ENCODE peak calls at places on chromosomes 5 and 9, in seven cellular contexts. One of them, this sample, is unnamed.

GRCh38 chr9:89655047-89655989 is 50.5 kb downstream of the GADD45G start:
- DNase-seq in stomach: no peak
- DNase-seq in esophagus squamous epithelium: no peak
- DNase-seq in transverse colon: no peak
- DNase-seq in IMR-90: no peak
- DNase-seq in uterus: no peak
- DNase-seq in adrenal gland: peak
- DNase-seq in this sample: no peak

GRCh38 chr5:71830626-71831539 is 111.8 kb downstream of the CARTPT start:
- DNase-seq in adrenal gland: peak
- DNase-seq in IMR-90: peak
- DNase-seq in transverse colon: peak
- DNase-seq in uterus: peak
- DNase-seq in esophagus squamous epithelium: no peak
- DNase-seq in stomach: peak
- DNase-seq in this sample: peak

GRCh38 chr9:94985649-94986048 is 259.1 kb downstream of the AOPEP start:
- DNase-seq in uterus: no peak
- DNase-seq in adrenal gland: no peak
- DNase-seq in stomach: no peak
- DNase-seq in IMR-90: no peak
- DNase-seq in esophagus squamous epithelium: no peak
- DNase-seq in transverse colon: no peak
- DNase-seq in this sample: no peak

GRCh38 chr5:169723103-169723831 is 86.2 kb downstream of the DOCK2 start:
- DNase-seq in uterus: no peak
- DNase-seq in adrenal gland: no peak
- DNase-seq in IMR-90: no peak
- DNase-seq in stomach: no peak
- DNase-seq in transverse colon: peak
- DNase-seq in esophagus squamous epithelium: no peak
- DNase-seq in this sample: no peak

GRCh38 chr5:6362846-6363245 is 15.5 kb downstream of the MED10 start:
- DNase-seq in stomach: peak
- DNase-seq in uterus: no peak
- DNase-seq in adrenal gland: no peak
- DNase-seq in esophagus squamous epithelium: no peak
- DNase-seq in transverse colon: no peak
- DNase-seq in IMR-90: no peak
- DNase-seq in this sample: no peak

GRCh38 chr5:165573445-165573844 is 2068.0 kb downstream of the MAT2B start:
- DNase-seq in adrenal gland: no peak
- DNase-seq in IMR-90: peak
- DNase-seq in stomach: no peak
- DNase-seq in transverse colon: no peak
- DNase-seq in esophagus squamous epithelium: no peak
- DNase-seq in uterus: no peak
- DNase-seq in this sample: no peak

GRCh38 chr5:37668524-37669047 is 171.3 kb downstream of the GDNF start:
- DNase-seq in adrenal gland: peak
- DNase-seq in esophagus squamous epithelium: no peak
- DNase-seq in uterus: peak
- DNase-seq in stomach: peak
- DNase-seq in IMR-90: peak
- DNase-seq in transverse colon: peak
- DNase-seq in this sample: no peak

GRCh38 chr5:56269216-56269927 is 36.2 kb upstream of the ANKRD55 start:
- DNase-seq in esophagus squamous epithelium: no peak
- DNase-seq in transverse colon: no peak
- DNase-seq in adrenal gland: peak
- DNase-seq in IMR-90: peak
- DNase-seq in uterus: peak
- DNase-seq in stomach: no peak
- DNase-seq in this sample: no peak

GRCh38 chr9:84823426-84824271 is 154.1 kb downstream of the NTRK2 start:
- DNase-seq in esophagus squamous epithelium: no peak
- DNase-seq in transverse colon: peak
- DNase-seq in stomach: no peak
- DNase-seq in IMR-90: no peak
- DNase-seq in uterus: no peak
- DNase-seq in adrenal gland: no peak
- DNase-seq in this sample: no peak

GRCh38 chr5:77842247-77842646 is 66.1 kb upstream of the TBCA start:
- DNase-seq in IMR-90: no peak
- DNase-seq in uterus: no peak
- DNase-seq in transverse colon: no peak
- DNase-seq in stomach: no peak
- DNase-seq in adrenal gland: no peak
- DNase-seq in esophagus squamous epithelium: no peak
- DNase-seq in this sample: no peak

GRCh38 chr9:133917407-133917806 is 74.7 kb downstream of the VAV2 start:
- DNase-seq in stomach: no peak
- DNase-seq in IMR-90: no peak
- DNase-seq in uterus: no peak
- DNase-seq in transverse colon: no peak
- DNase-seq in esophagus squamous epithelium: no peak
- DNase-seq in adrenal gland: no peak
- DNase-seq in this sample: no peak

GRCh38 chr5:994272-994607 is 14.4 kb upstream of the NKD2 start:
- DNase-seq in stomach: no peak
- DNase-seq in uterus: no peak
- DNase-seq in adrenal gland: no peak
- DNase-seq in transverse colon: no peak
- DNase-seq in esophagus squamous epithelium: no peak
- DNase-seq in IMR-90: no peak
- DNase-seq in this sample: no peak

GRCh38 chr9:137514691-137515337 is 35.4 kb downstream of the PNPLA7 start:
- DNase-seq in transverse colon: no peak
- DNase-seq in stomach: no peak
- DNase-seq in uterus: no peak
- DNase-seq in esophagus squamous epithelium: no peak
- DNase-seq in adrenal gland: no peak
- DNase-seq in IMR-90: no peak
- DNase-seq in this sample: no peak

GRCh38 chr5:173792781-173793547 is 95.2 kb upstream of the CPEB4 start:
- DNase-seq in esophagus squamous epithelium: no peak
- DNase-seq in IMR-90: no peak
- DNase-seq in stomach: no peak
- DNase-seq in transverse colon: no peak
- DNase-seq in uterus: no peak
- DNase-seq in adrenal gland: no peak
- DNase-seq in this sample: peak

GRCh38 chr5:60274704-60275103 is 381.2 kb upstream of the PDE4D start:
- DNase-seq in stomach: no peak
- DNase-seq in uterus: no peak
- DNase-seq in IMR-90: no peak
- DNase-seq in esophagus squamous epithelium: no peak
- DNase-seq in transverse colon: no peak
- DNase-seq in adrenal gland: no peak
- DNase-seq in this sample: no peak
- TF ChIP-seq POLR2A in stomach: no peak
- TF ChIP-seq POLR2A in uterus: no peak
- TF ChIP-seq POLR2A in IMR-90: no peak
- TF ChIP-seq POLR2A in esophagus squamous epithelium: no peak
- TF ChIP-seq POLR2A in transverse colon: no peak
- TF ChIP-seq POLR2A in adrenal gland: no peak
- TF ChIP-seq POLR2A in this sample: no peak

DNA sequence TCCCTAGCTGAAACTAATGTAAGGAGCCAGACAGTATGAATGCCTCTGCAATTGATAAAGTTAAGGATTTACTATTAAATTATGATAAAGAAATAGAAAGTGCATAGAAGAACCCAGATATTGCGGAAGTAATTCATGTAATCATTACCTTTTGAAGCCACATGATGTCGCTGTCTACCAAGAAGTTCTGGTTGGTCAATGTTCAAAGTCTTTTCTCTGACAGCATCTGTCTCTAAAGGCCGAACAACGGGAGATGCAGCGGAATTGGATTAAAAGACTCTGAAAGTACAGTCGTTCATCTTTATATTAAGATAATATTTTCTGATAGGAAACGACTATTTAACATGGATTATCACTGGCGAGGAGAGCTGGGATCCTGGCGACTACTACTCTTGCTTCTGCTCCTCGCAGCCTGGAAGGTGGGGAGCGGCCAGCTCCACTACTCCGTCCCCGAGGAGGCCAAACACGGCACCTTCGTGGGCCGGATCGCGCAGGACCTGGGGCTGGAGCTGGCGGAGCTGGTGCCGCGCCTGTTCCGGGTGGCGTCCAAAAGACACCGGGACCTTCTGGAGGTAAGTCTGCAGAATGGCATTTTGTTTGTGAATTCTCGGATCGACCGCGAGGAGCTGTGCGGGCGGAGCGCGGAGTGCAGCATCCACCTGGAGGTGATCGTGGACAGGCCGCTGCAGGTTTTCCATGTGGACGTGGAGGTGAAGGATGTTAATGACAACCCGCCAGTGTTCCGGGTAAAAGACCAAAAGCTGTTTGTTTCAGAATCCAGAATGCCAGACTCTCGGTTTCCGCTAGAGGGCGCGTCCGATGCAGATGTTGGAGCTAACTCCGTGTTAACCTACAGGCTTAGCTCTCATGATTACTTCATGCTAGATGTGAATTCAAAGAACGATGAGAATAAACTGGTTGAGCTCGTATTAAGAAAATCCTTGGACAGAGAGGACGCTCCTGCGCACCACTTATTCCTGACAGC is at the start of gene PCDHA8:
- DNase-seq in esophagus squamous epithelium: no peak
- DNase-seq in adrenal gland: no peak
- DNase-seq in stomach: no peak
- DNase-seq in IMR-90: no peak
- DNase-seq in transverse colon: no peak
- DNase-seq in uterus: no peak
- DNase-seq in this sample: no peak
- TF ChIP-seq CTCF in esophagus squamous epithelium: no peak
- TF ChIP-seq CTCF in adrenal gland: no peak
- TF ChIP-seq CTCF in stomach: no peak
- TF ChIP-seq CTCF in IMR-90: peak
- TF ChIP-seq CTCF in transverse colon: no peak
- TF ChIP-seq CTCF in uterus: no peak
- TF ChIP-seq CTCF in this sample: no peak

GRCh38 chr9:130578865-130579737 is at the start of gene FUBP3:
- DNase-seq in adrenal gland: peak
- DNase-seq in uterus: peak
- DNase-seq in transverse colon: peak
- DNase-seq in esophagus squamous epithelium: peak
- DNase-seq in stomach: peak
- DNase-seq in IMR-90: peak
- DNase-seq in this sample: peak
- TF ChIP-seq POLR2A in adrenal gland: peak
- TF ChIP-seq POLR2A in uterus: peak
- TF ChIP-seq POLR2A in transverse colon: peak
- TF ChIP-seq POLR2A in esophagus squamous epithelium: peak
- TF ChIP-seq POLR2A in stomach: no peak
- TF ChIP-seq POLR2A in IMR-90: peak
- TF ChIP-seq POLR2A in this sample: peak

DNA sequence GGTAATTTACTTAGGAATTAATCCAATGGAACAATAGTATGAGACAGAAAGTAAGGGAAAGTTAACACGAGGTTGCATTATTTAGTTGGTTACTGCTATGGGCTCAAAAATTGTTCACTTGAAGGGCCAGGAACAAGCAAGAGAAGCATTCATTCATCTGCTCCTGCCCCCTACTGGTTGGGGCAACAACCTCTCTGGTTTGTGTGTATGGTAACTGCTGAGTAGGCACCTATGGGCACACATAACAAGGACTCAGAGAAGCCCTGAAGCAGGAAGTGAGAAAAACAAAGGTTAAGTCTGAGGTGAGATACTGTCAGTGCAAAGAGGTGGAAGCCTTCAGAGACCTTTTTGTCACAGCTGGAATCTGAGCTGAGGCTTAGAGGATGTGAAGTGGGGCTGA is 34.4 kb upstream of the RANBP6 start:
- DNase-seq in transverse colon: peak
- DNase-seq in adrenal gland: peak
- DNase-seq in esophagus squamous epithelium: no peak
- DNase-seq in uterus: no peak
- DNase-seq in stomach: no peak
- DNase-seq in IMR-90: no peak
- DNase-seq in this sample: no peak
- TF ChIP-seq CTCF in transverse colon: peak
- TF ChIP-seq CTCF in adrenal gland: no peak
- TF ChIP-seq CTCF in esophagus squamous epithelium: peak
- TF ChIP-seq CTCF in uterus: no peak
- TF ChIP-seq CTCF in stomach: no peak
- TF ChIP-seq CTCF in IMR-90: peak
- TF ChIP-seq CTCF in this sample: no peak

GRCh38 chr9:128628471-128629048 is 28.1 kb downstream of the DYNC2I2 start:
- DNase-seq in adrenal gland: peak
- DNase-seq in IMR-90: no peak
- DNase-seq in esophagus squamous epithelium: no peak
- DNase-seq in uterus: peak
- DNase-seq in transverse colon: peak
- DNase-seq in stomach: peak
- DNase-seq in this sample: peak
- TF ChIP-seq POLR2A in adrenal gland: no peak
- TF ChIP-seq POLR2A in IMR-90: no peak
- TF ChIP-seq POLR2A in esophagus squamous epithelium: no peak
- TF ChIP-seq POLR2A in uterus: no peak
- TF ChIP-seq POLR2A in transverse colon: no peak
- TF ChIP-seq POLR2A in stomach: no peak
- TF ChIP-seq POLR2A in this sample: no peak

DNA sequence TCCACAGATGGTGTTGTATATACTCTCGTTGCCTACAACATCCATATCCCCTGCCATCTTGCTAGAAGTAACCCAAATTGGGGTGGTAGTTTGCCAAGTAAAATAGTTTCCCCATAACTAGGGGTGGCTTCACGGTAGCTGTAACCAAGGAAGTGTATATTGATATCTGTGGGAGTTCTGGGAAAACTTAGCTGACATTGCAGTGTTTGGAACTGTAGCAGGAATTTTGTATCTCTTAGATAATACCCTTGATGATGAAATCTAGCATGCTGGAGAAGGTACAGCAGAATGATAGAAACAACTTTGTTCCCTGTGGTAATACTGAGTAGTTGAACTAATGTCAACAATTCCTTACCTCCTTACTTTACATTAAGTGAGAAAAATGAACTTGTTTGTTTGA is 29.8 kb downstream of the FBXL7 start:
- DNase-seq in transverse colon: no peak
- DNase-seq in esophagus squamous epithelium: no peak
- DNase-seq in stomach: no peak
- DNase-seq in adrenal gland: no peak
- DNase-seq in uterus: no peak
- DNase-seq in IMR-90: peak
- DNase-seq in this sample: no peak
- TF ChIP-seq CTCF in transverse colon: no peak
- TF ChIP-seq CTCF in esophagus squamous epithelium: no peak
- TF ChIP-seq CTCF in stomach: no peak
- TF ChIP-seq CTCF in adrenal gland: no peak
- TF ChIP-seq CTCF in uterus: no peak
- TF ChIP-seq CTCF in IMR-90: no peak
- TF ChIP-seq CTCF in this sample: no peak

GRCh38 chr9:15492485-15493150 is 18.2 kb downstream of the PSIP1 start:
- DNase-seq in IMR-90: no peak
- DNase-seq in adrenal gland: no peak
- DNase-seq in uterus: no peak
- DNase-seq in esophagus squamous epithelium: no peak
- DNase-seq in transverse colon: no peak
- DNase-seq in stomach: no peak
- DNase-seq in this sample: no peak

GRCh38 chr9:15485836-15486678 is 24.7 kb downstream of the PSIP1 start:
- DNase-seq in uterus: no peak
- DNase-seq in adrenal gland: no peak
- DNase-seq in transverse colon: no peak
- DNase-seq in esophagus squamous epithelium: no peak
- DNase-seq in stomach: no peak
- DNase-seq in IMR-90: peak
- DNase-seq in this sample: no peak

GRCh38 chr9:15491950-15492349 is 18.8 kb downstream of the PSIP1 start:
- DNase-seq in esophagus squamous epithelium: no peak
- DNase-seq in uterus: no peak
- DNase-seq in transverse colon: no peak
- DNase-seq in stomach: no peak
- DNase-seq in IMR-90: no peak
- DNase-seq in adrenal gland: no peak
- DNase-seq in this sample: no peak
- TF ChIP-seq POLR2A in esophagus squamous epithelium: no peak
- TF ChIP-seq POLR2A in uterus: no peak
- TF ChIP-seq POLR2A in transverse colon: no peak
- TF ChIP-seq POLR2A in stomach: no peak
- TF ChIP-seq POLR2A in IMR-90: no peak
- TF ChIP-seq POLR2A in adrenal gland: no peak
- TF ChIP-seq POLR2A in this sample: no peak

This sample was measured in lower leg skin.